ENCODE peak calls at places on chromosomes 12 and 14, in seven cellular contexts. V is glutamatergic neuron, O is stomach, A is bronchial epithelial cell, E is activated B cell treated with CpG ODN at 0.5 μM for 24 hours, N is mesothelial cell of epicardium, U is heart right ventricle. Y is an unnamed sample.

GRCh38 chr14:44369401-44370123 is 137.5 kb downstream of the FSCB start:
- DNase-seq in V (no peak), O (no peak), A (peak; percentile 33), E (no peak), N (no peak), U (no peak), Y (no peak)

GRCh38 chr12:121511931-121512330 is 68.9 kb downstream of the KDM2B start:
- DNase-seq in V (peak; percentile 72), O (no peak), A (no peak), E (no peak), N (no peak), U (no peak), Y (no peak)

GRCh38 chr12:64678248-64678647 is 68.0 kb downstream of the RASSF3 start:
- DNase-seq in V (no peak), O (no peak), A (no peak), E (no peak), N (no peak), U (no peak), Y (no peak)

GRCh38 chr14:100440207-100440631 is 117.1 kb downstream of the SLC25A47 start:
- DNase-seq in V (peak; percentile 68), O (peak; percentile 77), A (peak; percentile 86), E (no peak), N (no peak), U (peak; percentile 66), Y (peak; percentile 95)

GRCh38 chr12:117352260-117352659 is 9.2 kb downstream of the NOS1 start:
- DNase-seq in V (no peak), O (no peak), A (no peak), E (no peak), N (no peak), U (no peak), Y (no peak)

GRCh38 chr12:54998958-54999510 is 14.5 kb upstream of the TESPA1 start:
- DNase-seq in V (no peak), O (no peak), A (no peak), E (no peak), N (no peak), U (no peak), Y (no peak)

GRCh38 chr12:92769124-92769901 is 66.5 kb downstream of the PLEKHG7 start:
- DNase-seq in V (no peak), O (no peak), A (peak; percentile 31), E (no peak), N (no peak), U (no peak), Y (no peak)

GRCh38 chr12:92927055-92927435 is 2.0 kb downstream of the EEA1 start:
- DNase-seq in V (no peak), O (no peak), A (peak; percentile 60), E (no peak), N (no peak), U (no peak), Y (no peak)

GRCh38 chr12:23906329-23906728 is 43.1 kb downstream of the SOX5 start:
- DNase-seq in V (peak; percentile 76), O (no peak), A (no peak), E (no peak), N (no peak), U (no peak), Y (peak; percentile 1)

GRCh38 chr12:72010365-72010764 is 71.7 kb downstream of the TPH2 start:
- DNase-seq in V (no peak), O (no peak), A (no peak), E (no peak), N (no peak), U (no peak), Y (no peak)

GRCh38 chr12:1546931-1547640 is 47.3 kb downstream of the FBXL14 start:
- DNase-seq in V (no peak), O (no peak), A (no peak), E (no peak), N (no peak), U (no peak), Y (no peak)

GRCh38 chr14:38973083-38973700 is 129.8 kb downstream of the SEC23A start:
- DNase-seq in V (no peak), O (no peak), A (no peak), E (no peak), N (no peak), U (no peak), Y (no peak)

GRCh38 chr12:117091758-117092510 is 7.3 kb downstream of the TESC start:
- DNase-seq in V (no peak), O (no peak), A (no peak), E (no peak), N (no peak), U (no peak), Y (no peak)

GRCh38 chr12:129109174-129110001 is 256.1 kb downstream of the GLT1D1 start:
- DNase-seq in V (no peak), O (no peak), A (no peak), E (no peak), N (no peak), U (no peak), Y (no peak)

GRCh38 chr14:93732524-93732923 is 55.8 kb downstream of the PRIMA1 start:
- DNase-seq in V (no peak), O (no peak), A (no peak), E (no peak), N (no peak), U (no peak), Y (no peak)

GRCh38 chr14:92584856-92585255 is 71.3 kb downstream of the RIN3 start:
- DNase-seq in V (no peak), O (no peak), A (no peak), E (no peak), N (no peak), U (no peak), Y (no peak)

GRCh38 chr14:101534198-101534597 is 27.1 kb upstream of the DIO3 start:
- DNase-seq in V (no peak), O (no peak), A (no peak), E (no peak), N (no peak), U (no peak), Y (no peak)

GRCh38 chr14:104370256-104370870 is 209.2 kb upstream of the C14orf180 start:
- DNase-seq in V (peak; percentile 44), O (peak; percentile 39), A (no peak), E (no peak), N (no peak), U (peak; percentile 9), Y (peak; percentile 23)

DNA sequence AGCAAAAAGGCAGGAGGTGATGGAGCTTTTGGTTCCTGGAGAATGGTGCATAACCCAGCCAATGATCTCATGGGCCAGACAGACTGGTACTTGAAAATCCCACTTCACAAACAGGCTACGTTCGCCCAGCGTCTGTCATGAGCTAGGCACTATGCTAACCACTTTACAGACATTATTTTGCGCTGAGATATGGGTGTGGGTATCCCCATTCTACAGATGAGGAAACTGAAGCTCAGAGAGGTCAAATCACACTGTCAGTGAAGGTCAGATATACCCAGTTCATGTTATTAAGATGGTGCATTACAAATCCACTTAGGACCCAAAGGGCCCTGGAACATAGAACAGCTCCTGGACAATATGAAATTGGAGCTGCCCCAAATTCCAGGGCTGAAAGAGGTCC is 1.7 kb downstream of the CCDC63 start:
- DNase-seq in V (no peak), O (no peak), A (no peak), E (no peak), N (no peak), U (no peak), Y (no peak)
- TF ChIP-seq CTCF in V (no peak), O (no peak), A (no peak), E (no peak), N (no peak), U (no peak), Y (no peak)

DNA sequence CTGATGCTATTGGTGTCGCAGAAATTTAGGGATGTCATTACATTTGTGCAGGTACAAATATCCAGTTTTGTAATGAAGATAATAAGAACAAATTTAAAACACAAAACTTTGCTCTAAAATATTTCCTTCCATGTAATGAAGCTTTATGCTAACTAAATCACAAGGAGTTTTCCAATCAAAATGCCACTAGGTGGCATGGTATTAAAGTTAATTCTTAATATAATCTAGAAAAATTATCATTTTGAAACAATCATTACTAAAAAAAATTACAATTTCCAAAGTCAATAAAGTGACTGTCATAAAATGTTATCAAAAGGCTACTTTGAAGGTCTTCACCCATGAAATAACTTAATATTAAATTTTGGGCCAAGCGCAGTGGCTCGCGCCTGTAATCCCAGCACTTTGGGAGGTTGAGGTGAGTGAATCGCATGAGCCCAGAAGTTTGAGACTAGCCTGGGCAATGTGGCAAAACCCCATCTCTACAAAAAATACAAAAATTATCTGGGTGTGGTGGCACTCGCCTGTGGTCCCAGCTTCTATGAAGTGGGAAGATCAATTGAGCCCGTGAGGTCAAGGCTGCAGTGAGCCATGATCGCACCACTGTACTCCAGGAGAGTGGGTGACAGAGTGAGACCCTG is 77.4 kb downstream of the KIF21A start:
- DNase-seq in V (no peak), O (no peak), A (no peak), E (no peak), N (no peak), U (no peak), Y (no peak)
- TF ChIP-seq CTCF in V (no peak), O (no peak), A (no peak), E (no peak), N (peak; percentile 25), U (peak; percentile 46), Y (peak; percentile 16)

GRCh38 chr14:51674294-51675002 is 22.7 kb downstream of the FRMD6 start:
- DNase-seq in V (no peak), O (no peak), A (peak; percentile 52), E (no peak), N (no peak), U (no peak), Y (peak; percentile 75)

GRCh38 chr14:51680031-51680430 is 28.3 kb downstream of the FRMD6 start:
- DNase-seq in V (no peak), O (no peak), A (no peak), E (no peak), N (no peak), U (no peak), Y (no peak)

GRCh38 chr14:51676549-51676948 is 24.8 kb downstream of the FRMD6 start:
- DNase-seq in V (no peak), O (no peak), A (peak; percentile 50), E (no peak), N (no peak), U (no peak), Y (no peak)

GRCh38 chr14:51677276-51677675 is 25.6 kb downstream of the FRMD6 start:
- DNase-seq in V (no peak), O (no peak), A (no peak), E (no peak), N (no peak), U (no peak), Y (no peak)

GRCh38 chr14:51677738-51678137 is 26.0 kb downstream of the FRMD6 start:
- DNase-seq in V (no peak), O (no peak), A (no peak), E (no peak), N (no peak), U (no peak), Y (no peak)
- TF ChIP-seq CTCF in V (no peak), O (no peak), A (no peak), E (no peak), N (no peak), U (no peak), Y (no peak)

GRCh38 chr12:12008931-12009611 is 61.7 kb upstream of the BCL2L14 start:
- DNase-seq in V (no peak), O (no peak), A (peak; percentile 85), E (no peak), N (no peak), U (no peak), Y (peak; percentile 55)
- TF ChIP-seq CTCF in V (no peak), O (no peak), A (peak; percentile 8), E (no peak), N (no peak), U (no peak), Y (no peak)